ENCODE peak calls at places on chromosomes 1 and 21, in four cellular contexts. One of them, this sample, is unnamed.

GRCh38 chr1:42523171-42523570 is 60.1 kb downstream of the CCDC30 start:
- DNase-seq in gastrocnemius medialis: no peak
- DNase-seq in uterus: no peak
- DNase-seq in suprapubic skin: no peak
- DNase-seq in this sample: no peak

GRCh38 chr1:21573971-21574458 is 64.8 kb downstream of the ALPL start:
- DNase-seq in gastrocnemius medialis: peak
- DNase-seq in uterus: peak
- DNase-seq in suprapubic skin: no peak
- DNase-seq in this sample: no peak

GRCh38 chr1:23613191-23614126 is 54.2 kb upstream of the ID3 start:
- DNase-seq in gastrocnemius medialis: no peak
- DNase-seq in uterus: no peak
- DNase-seq in suprapubic skin: no peak
- DNase-seq in this sample: no peak

GRCh38 chr1:234709473-234710279 is 99.7 kb upstream of the IRF2BP2 start:
- DNase-seq in gastrocnemius medialis: peak
- DNase-seq in uterus: no peak
- DNase-seq in suprapubic skin: peak
- DNase-seq in this sample: no peak

GRCh38 chr1:54959241-54959640 is 21.2 kb upstream of the TMEM61 start:
- DNase-seq in gastrocnemius medialis: no peak
- DNase-seq in uterus: no peak
- DNase-seq in suprapubic skin: no peak
- DNase-seq in this sample: no peak

GRCh38 chr1:204286841-204287387 is 72.8 kb downstream of the PLEKHA6 start:
- DNase-seq in gastrocnemius medialis: no peak
- DNase-seq in uterus: no peak
- DNase-seq in suprapubic skin: no peak
- DNase-seq in this sample: no peak

GRCh38 chr1:226786550-226786949 is 47.5 kb upstream of the ITPKB start:
- DNase-seq in gastrocnemius medialis: no peak
- DNase-seq in uterus: no peak
- DNase-seq in suprapubic skin: no peak
- DNase-seq in this sample: no peak

GRCh38 chr21:33848252-33848953 is 67.2 kb downstream of the ATP5PO start:
- DNase-seq in gastrocnemius medialis: no peak
- DNase-seq in uterus: no peak
- DNase-seq in suprapubic skin: no peak
- DNase-seq in this sample: no peak

GRCh38 chr1:213491468-213491867 is 440.4 kb downstream of the RPS6KC1 start:
- DNase-seq in gastrocnemius medialis: no peak
- DNase-seq in uterus: no peak
- DNase-seq in suprapubic skin: no peak
- DNase-seq in this sample: no peak

GRCh38 chr1:166859597-166859996 is 16.5 kb downstream of the TADA1 start:
- DNase-seq in gastrocnemius medialis: no peak
- DNase-seq in uterus: no peak
- DNase-seq in suprapubic skin: no peak
- DNase-seq in this sample: no peak

GRCh38 chr1:175186371-175187160 is 6.0 kb downstream of the KIAA0040 start:
- DNase-seq in gastrocnemius medialis: no peak
- DNase-seq in uterus: no peak
- DNase-seq in suprapubic skin: no peak
- DNase-seq in this sample: no peak

GRCh38 chr1:173946380-173946921 is 29.3 kb upstream of the SERPINC1 start:
- DNase-seq in gastrocnemius medialis: no peak
- DNase-seq in uterus: no peak
- DNase-seq in suprapubic skin: no peak
- DNase-seq in this sample: no peak

GRCh38 chr1:3481836-3482589 is 27.5 kb downstream of the ARHGEF16 start:
- DNase-seq in gastrocnemius medialis: no peak
- DNase-seq in uterus: no peak
- DNase-seq in suprapubic skin: no peak
- DNase-seq in this sample: no peak

GRCh38 chr1:210394281-210394798 is 65.6 kb downstream of the HHAT start:
- DNase-seq in gastrocnemius medialis: no peak
- DNase-seq in uterus: no peak
- DNase-seq in suprapubic skin: no peak
- DNase-seq in this sample: no peak

GRCh38 chr1:47813970-47814369 is 183.2 kb downstream of the TRABD2B start:
- DNase-seq in gastrocnemius medialis: no peak
- DNase-seq in uterus: no peak
- DNase-seq in suprapubic skin: no peak
- DNase-seq in this sample: no peak

GRCh38 chr1:160217466-160218165 is 12.4 kb downstream of the PEA15 start:
- DNase-seq in gastrocnemius medialis: no peak
- DNase-seq in uterus: no peak
- DNase-seq in suprapubic skin: no peak
- DNase-seq in this sample: no peak

GRCh38 chr1:226185153-226186036 is 1.1 kb downstream of the ACBD3 start:
- DNase-seq in gastrocnemius medialis: no peak
- DNase-seq in uterus: no peak
- DNase-seq in suprapubic skin: no peak
- DNase-seq in this sample: no peak

GRCh38 chr1:89356658-89357400 is 7.0 kb upstream of the GBP6 start:
- DNase-seq in gastrocnemius medialis: no peak
- DNase-seq in uterus: no peak
- DNase-seq in suprapubic skin: no peak
- DNase-seq in this sample: no peak

GRCh38 chr1:188689542-188689941 is 1788.1 kb downstream of the BRINP3 start:
- DNase-seq in gastrocnemius medialis: no peak
- DNase-seq in uterus: no peak
- DNase-seq in suprapubic skin: no peak
- DNase-seq in this sample: no peak

GRCh38 chr1:156262461-156263287 is 14.8 kb upstream of the PAQR6 start:
- DNase-seq in gastrocnemius medialis: no peak
- DNase-seq in uterus: no peak
- DNase-seq in suprapubic skin: no peak
- DNase-seq in this sample: no peak

GRCh38 chr1:243735457-243735856 is 114.6 kb downstream of the AKT3 start:
- DNase-seq in gastrocnemius medialis: no peak
- DNase-seq in uterus: no peak
- DNase-seq in suprapubic skin: no peak
- DNase-seq in this sample: no peak

GRCh38 chr1:45922374-45922773 is 119.0 kb downstream of the MAST2 start:
- DNase-seq in gastrocnemius medialis: peak
- DNase-seq in uterus: no peak
- DNase-seq in suprapubic skin: no peak
- DNase-seq in this sample: no peak

GRCh38 chr1:151905070-151905442 is 4.3 kb downstream of the THEM4 start:
- DNase-seq in gastrocnemius medialis: no peak
- DNase-seq in uterus: no peak
- DNase-seq in suprapubic skin: no peak
- DNase-seq in this sample: no peak

GRCh38 chr1:43367026-43367903 is 546 bp downstream of the ELOVL1 start:
- DNase-seq in gastrocnemius medialis: no peak
- DNase-seq in uterus: no peak
- DNase-seq in suprapubic skin: no peak
- DNase-seq in this sample: no peak

GRCh38 chr21:42218836-42219605 is at the start of gene ABCG1:
- DNase-seq in gastrocnemius medialis: no peak
- DNase-seq in uterus: no peak
- DNase-seq in suprapubic skin: peak
- DNase-seq in this sample: no peak

GRCh38 chr21:45550552-45551210 is 8.4 kb upstream of the SLC19A1 start:
- DNase-seq in gastrocnemius medialis: no peak
- DNase-seq in uterus: no peak
- DNase-seq in suprapubic skin: peak
- DNase-seq in this sample: no peak

GRCh38 chr1:24189528-24189927 is 2.4 kb upstream of the IFNLR1 start:
- DNase-seq in gastrocnemius medialis: no peak
- DNase-seq in uterus: no peak
- DNase-seq in suprapubic skin: peak
- DNase-seq in this sample: no peak

GRCh38 chr1:43272161-43272560 is 2.4 kb downstream of the TMEM125 start:
- DNase-seq in gastrocnemius medialis: no peak
- DNase-seq in uterus: no peak
- DNase-seq in suprapubic skin: peak
- DNase-seq in this sample: no peak

GRCh38 chr1:226635456-226635941 is 86.9 kb downstream of the STUM start:
- DNase-seq in gastrocnemius medialis: peak
- DNase-seq in uterus: no peak
- DNase-seq in suprapubic skin: peak
- DNase-seq in this sample: no peak

GRCh38 chr1:205247130-205247921 is 19.6 kb downstream of the TMCC2 start:
- DNase-seq in gastrocnemius medialis: peak
- DNase-seq in uterus: peak
- DNase-seq in suprapubic skin: no peak
- DNase-seq in this sample: no peak

GRCh38 chr1:151377150-151377884 is 4.8 kb upstream of the SELENBP1 start:
- DNase-seq in gastrocnemius medialis: no peak
- DNase-seq in uterus: no peak
- DNase-seq in suprapubic skin: no peak
- DNase-seq in this sample: no peak

GRCh38 chr1:9384751-9385245 is 92.1 kb downstream of the SPSB1 start:
- DNase-seq in gastrocnemius medialis: peak
- DNase-seq in uterus: peak
- DNase-seq in suprapubic skin: no peak
- DNase-seq in this sample: no peak

GRCh38 chr1:119680193-119680592 is 31.5 kb upstream of the PHGDH start:
- DNase-seq in gastrocnemius medialis: no peak
- DNase-seq in uterus: no peak
- DNase-seq in suprapubic skin: no peak
- DNase-seq in this sample: no peak

GRCh38 chr1:233459968-233460367 is 132.4 kb downstream of the MAP3K21 start:
- DNase-seq in gastrocnemius medialis: no peak
- DNase-seq in uterus: no peak
- DNase-seq in suprapubic skin: no peak
- DNase-seq in this sample: no peak

GRCh38 chr1:112515311-112516009 is 6.7 kb downstream of the WNT2B start:
- DNase-seq in gastrocnemius medialis: no peak
- DNase-seq in uterus: no peak
- DNase-seq in suprapubic skin: no peak
- DNase-seq in this sample: no peak

GRCh38 chr1:4481451-4481850 is 173.0 kb upstream of the AJAP1 start:
- DNase-seq in gastrocnemius medialis: no peak
- DNase-seq in uterus: no peak
- DNase-seq in suprapubic skin: no peak
- DNase-seq in this sample: no peak

GRCh38 chr21:45260191-45260795 is 27.4 kb downstream of the POFUT2 start:
- DNase-seq in gastrocnemius medialis: no peak
- DNase-seq in uterus: no peak
- DNase-seq in suprapubic skin: peak
- DNase-seq in this sample: no peak

DNA sequence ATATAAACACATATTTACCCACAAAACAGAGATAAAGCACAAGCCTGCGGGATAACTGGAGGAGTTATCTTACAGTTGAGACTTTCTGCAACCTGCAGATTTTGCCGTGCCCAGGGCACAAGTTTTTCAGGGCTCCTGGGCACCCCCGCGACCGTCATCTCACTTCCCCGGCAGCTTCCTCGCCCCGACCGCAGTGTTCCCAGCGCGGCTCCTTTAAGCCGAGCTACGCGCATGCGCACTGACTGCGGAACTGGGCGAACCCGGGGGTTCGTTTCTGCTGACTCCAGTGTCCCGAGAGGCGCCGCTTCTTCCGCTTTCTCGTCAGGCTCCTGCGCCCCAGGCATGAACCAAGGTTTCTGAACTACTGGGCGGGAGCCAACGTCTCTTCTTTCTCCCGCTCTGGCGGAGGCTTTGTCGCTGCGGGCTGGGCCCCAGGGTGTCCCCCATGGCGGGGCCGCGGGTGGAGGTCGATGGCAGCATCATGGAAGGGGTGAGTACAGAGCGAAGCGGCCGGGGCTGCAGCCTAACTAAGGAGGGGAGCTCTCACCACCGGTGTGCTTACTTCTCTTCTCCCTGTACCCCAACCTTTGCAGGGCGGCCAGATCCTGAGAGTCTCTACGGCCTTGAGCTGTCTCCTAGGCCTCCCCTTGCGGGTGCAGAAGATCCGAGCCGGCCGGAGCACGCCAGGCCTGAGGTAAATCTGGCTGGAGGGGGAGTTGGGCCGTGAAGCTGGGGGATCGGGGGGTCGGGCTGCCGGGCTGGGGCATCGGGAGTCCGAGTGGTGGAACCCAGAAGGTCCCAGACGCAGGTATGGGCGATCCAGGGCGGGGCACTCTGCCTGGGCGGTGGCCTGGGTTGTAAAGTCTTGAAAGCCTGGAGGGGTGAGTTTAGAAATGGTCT is at the start of gene RTCA:
- DNase-seq in gastrocnemius medialis: peak
- DNase-seq in uterus: peak
- DNase-seq in suprapubic skin: peak
- DNase-seq in this sample: peak
- TF ChIP-seq POLR2A in gastrocnemius medialis: peak
- TF ChIP-seq POLR2A in uterus: peak
- TF ChIP-seq POLR2A in suprapubic skin: no peak
- TF ChIP-seq POLR2A in this sample: no peak

GRCh38 chr1:246159290-246160227 is 347.5 kb downstream of the SMYD3 start:
- DNase-seq in gastrocnemius medialis: no peak
- DNase-seq in uterus: no peak
- DNase-seq in suprapubic skin: no peak
- DNase-seq in this sample: no peak

GRCh38 chr1:246157516-246157915 is 349.6 kb downstream of the SMYD3 start:
- DNase-seq in gastrocnemius medialis: no peak
- DNase-seq in uterus: no peak
- DNase-seq in suprapubic skin: no peak
- DNase-seq in this sample: no peak

GRCh38 chr1:246158131-246158530 is 348.9 kb downstream of the SMYD3 start:
- DNase-seq in gastrocnemius medialis: no peak
- DNase-seq in uterus: no peak
- DNase-seq in suprapubic skin: no peak
- DNase-seq in this sample: no peak

GRCh38 chr1:246155923-246156322 is 351.2 kb downstream of the SMYD3 start:
- DNase-seq in gastrocnemius medialis: no peak
- DNase-seq in uterus: no peak
- DNase-seq in suprapubic skin: no peak
- DNase-seq in this sample: no peak

GRCh38 chr1:246156847-246157246 is 350.2 kb downstream of the SMYD3 start:
- DNase-seq in gastrocnemius medialis: no peak
- DNase-seq in uterus: no peak
- DNase-seq in suprapubic skin: no peak
- DNase-seq in this sample: no peak
- H3K4me3 ChIP-seq in gastrocnemius medialis: no peak
- H3K4me3 ChIP-seq in uterus: no peak
- H3K4me3 ChIP-seq in suprapubic skin: no peak
- H3K4me3 ChIP-seq in this sample: no peak

GRCh38 chr1:14576155-14576554 is 22.3 kb upstream of the KAZN start:
- DNase-seq in gastrocnemius medialis: no peak
- DNase-seq in uterus: no peak
- DNase-seq in suprapubic skin: no peak
- DNase-seq in this sample: no peak
- TF ChIP-seq POLR2A in gastrocnemius medialis: no peak
- TF ChIP-seq POLR2A in uterus: no peak
- TF ChIP-seq POLR2A in suprapubic skin: no peak
- TF ChIP-seq POLR2A in this sample: no peak

DNA sequence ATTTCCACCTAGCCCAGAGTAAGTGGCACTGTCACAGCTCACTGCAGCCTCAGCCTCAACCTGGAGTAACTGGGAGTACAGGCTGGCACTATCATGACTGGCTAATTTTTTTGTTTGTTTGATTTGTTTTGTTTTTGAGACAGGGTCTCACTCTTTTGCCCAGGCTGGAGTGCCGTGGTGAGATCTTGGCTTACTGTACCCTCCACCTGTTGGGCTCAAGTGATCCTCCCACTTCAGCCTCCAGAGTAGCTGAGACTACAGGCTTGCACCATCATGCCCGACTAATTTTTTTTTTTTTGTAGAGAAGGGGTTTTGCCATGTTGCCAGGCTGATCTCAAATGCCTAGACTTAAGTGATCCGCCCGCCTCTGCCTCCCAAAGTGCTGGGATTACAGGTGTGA is 2.5 kb downstream of the UCK2 start:
- DNase-seq in gastrocnemius medialis: no peak
- DNase-seq in uterus: no peak
- DNase-seq in suprapubic skin: no peak
- DNase-seq in this sample: no peak
- H3K4me3 ChIP-seq in gastrocnemius medialis: no peak
- H3K4me3 ChIP-seq in uterus: no peak
- H3K4me3 ChIP-seq in suprapubic skin: no peak
- H3K4me3 ChIP-seq in this sample: no peak